ENCODE peak calls at places on chromosomes 16 and 17, in six cellular contexts. F, V, I, D, J and O are unnamed samples.

GRCh38 chr17:28950017-28950751 is 1.1 kb downstream of the PHF12 start:
- DNase-seq in F (peak), V (peak), I (peak), D (peak), J (peak), O (no peak)

GRCh38 chr17:47621293-47622178 is 28.2 kb upstream of the KPNB1 start:
- DNase-seq in F (peak), V (peak), I (no peak), D (peak), J (peak), O (peak)

GRCh38 chr17:7875804-7876203 is 12.8 kb upstream of the CHD3 start:
- DNase-seq in F (no peak), V (no peak), I (no peak), D (no peak), J (no peak), O (no peak)

GRCh38 chr17:63647936-63648335 is 25.7 kb downstream of the MAP3K3 start:
- DNase-seq in F (peak), V (peak), I (no peak), D (no peak), J (no peak), O (no peak)

GRCh38 chr17:50949128-50950001 is 83.2 kb upstream of the TOB1 start:
- DNase-seq in F (no peak), V (no peak), I (no peak), D (no peak), J (no peak), O (no peak)

GRCh38 chr17:8954339-8954738 is 11.2 kb downstream of the PIK3R5 start:
- DNase-seq in F (peak), V (no peak), I (peak), D (peak), J (no peak), O (no peak)

GRCh38 chr16:68367891-68368601 is 57.2 kb downstream of the PRMT7 start:
- DNase-seq in F (no peak), V (no peak), I (no peak), D (no peak), J (no peak), O (no peak)

GRCh38 chr16:86739808-86740207 is 161.5 kb downstream of the FOXL1 start:
- DNase-seq in F (no peak), V (no peak), I (no peak), D (no peak), J (no peak), O (no peak)

GRCh38 chr17:82367724-82368524 is 3.6 kb upstream of the UTS2R start:
- DNase-seq in F (peak), V (no peak), I (no peak), D (no peak), J (no peak), O (no peak)

GRCh38 chr16:81405702-81406113 is 38.9 kb upstream of the CMIP start:
- DNase-seq in F (peak), V (peak), I (peak), D (no peak), J (peak), O (peak)

GRCh38 chr16:67654069-67654911 is 5.8 kb downstream of the ACD start:
- DNase-seq in F (no peak), V (no peak), I (no peak), D (no peak), J (no peak), O (no peak)

GRCh38 chr17:4960279-4960922 is 7.2 kb downstream of the SPAG7 start:
- DNase-seq in F (no peak), V (no peak), I (no peak), D (no peak), J (no peak), O (no peak)

GRCh38 chr17:7072406-7072805 is 7.6 kb downstream of the CLEC10A start:
- DNase-seq in F (no peak), V (no peak), I (no peak), D (no peak), J (no peak), O (no peak)

GRCh38 chr16:1553976-1554825 is 20.7 kb downstream of the TMEM204 start:
- DNase-seq in F (no peak), V (no peak), I (no peak), D (no peak), J (no peak), O (no peak)

GRCh38 chr17:28381141-28381825 is 9.8 kb downstream of the SARM1 start:
- DNase-seq in F (peak), V (no peak), I (peak), D (peak), J (no peak), O (no peak)

GRCh38 chr17:8420041-8420934 is 15.4 kb upstream of the NDEL1 start:
- DNase-seq in F (no peak), V (peak), I (peak), D (no peak), J (peak), O (no peak)

GRCh38 chr17:67221062-67221998 is 23.7 kb downstream of the HELZ start:
- DNase-seq in F (no peak), V (peak), I (no peak), D (peak), J (peak), O (no peak)

GRCh38 chr17:59863607-59864006 is 29.1 kb downstream of the TUBD1 start:
- DNase-seq in F (no peak), V (no peak), I (peak), D (no peak), J (no peak), O (no peak)

GRCh38 chr17:63925615-63926014 is 6.5 kb downstream of the CD79B start:
- DNase-seq in F (no peak), V (no peak), I (no peak), D (no peak), J (no peak), O (no peak)

GRCh38 chr17:75756451-75757085 is 8.4 kb downstream of the GALK1 start:
- DNase-seq in F (peak), V (no peak), I (no peak), D (no peak), J (no peak), O (no peak)

GRCh38 chr17:44362964-44363612 is 565 bp downstream of the FAM171A2 start:
- DNase-seq in F (no peak), V (no peak), I (no peak), D (peak), J (no peak), O (no peak)

DNA sequence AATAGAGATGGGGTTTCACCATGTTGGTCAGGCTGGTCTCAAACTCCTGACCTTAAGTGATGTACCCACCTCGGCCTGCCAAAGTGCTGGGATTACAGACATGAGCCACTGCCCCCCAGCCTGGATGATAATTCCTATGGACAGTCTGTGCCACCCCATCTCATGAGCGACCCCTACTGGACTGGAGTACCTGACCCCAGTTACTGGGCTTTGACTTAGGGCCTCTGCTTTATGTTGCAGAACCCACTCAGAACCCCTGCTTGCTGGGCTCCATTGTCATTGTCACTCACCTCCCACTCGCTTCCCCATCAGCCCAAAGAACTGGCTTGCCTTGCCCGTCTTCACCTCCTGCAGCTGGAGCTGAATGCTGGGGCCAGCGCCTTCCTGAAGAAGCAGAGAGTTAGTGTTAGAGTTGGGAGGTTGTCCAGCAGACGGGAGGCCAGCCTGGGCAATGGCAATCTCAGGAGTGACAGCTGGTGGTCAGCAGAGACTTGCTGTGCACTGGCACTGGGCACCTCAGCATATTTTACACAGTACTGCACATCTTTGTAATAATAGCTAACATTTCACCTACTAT is 4.0 kb downstream of the TAC4 start:
- DNase-seq in F (peak), V (no peak), I (no peak), D (peak), J (peak), O (no peak)
- TF ChIP-seq CTCF in F (peak), V (peak), I (peak), D (peak), J (peak), O (peak)

DNA sequence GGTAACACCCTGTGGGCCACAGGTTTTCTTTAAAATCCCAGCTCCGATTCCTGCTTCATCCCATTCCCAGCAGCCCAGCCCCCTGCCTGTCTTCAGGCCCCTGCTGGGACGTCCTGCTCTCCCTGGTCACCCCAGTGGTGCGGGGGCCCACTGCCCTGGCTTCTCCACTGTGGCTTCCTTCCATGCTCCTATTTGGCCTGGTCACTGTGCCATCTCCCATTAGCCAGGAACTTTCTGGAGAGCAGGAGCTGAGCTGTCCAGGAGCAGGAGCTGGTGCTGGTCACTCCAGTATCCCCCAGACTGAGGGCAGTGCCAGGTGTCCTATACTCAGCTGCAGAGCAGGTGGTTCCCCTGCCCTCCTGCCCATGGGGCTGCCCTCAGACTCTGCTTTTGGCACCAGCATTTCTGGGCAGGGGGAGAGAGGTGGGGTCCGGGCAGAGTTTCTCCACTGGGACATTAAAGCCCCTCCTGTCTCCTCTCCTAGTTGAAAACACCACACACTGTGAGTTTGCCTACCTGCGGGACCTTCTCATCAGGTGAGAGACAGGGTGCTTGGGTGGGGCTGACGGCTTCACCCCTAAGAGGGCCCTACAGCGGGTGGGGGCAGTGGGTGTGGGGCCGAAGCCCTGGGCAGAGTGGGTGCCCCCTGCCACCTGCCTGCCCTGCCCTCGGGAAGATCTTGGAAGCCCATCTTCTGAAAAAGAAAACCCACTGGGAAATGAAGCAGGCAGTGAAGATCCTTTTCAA is 356.2 kb downstream of the SEC14L1 start:
- DNase-seq in F (no peak), V (no peak), I (no peak), D (no peak), J (no peak), O (no peak)
- TF ChIP-seq CTCF in F (no peak), V (no peak), I (no peak), D (no peak), J (no peak), O (no peak)

DNA sequence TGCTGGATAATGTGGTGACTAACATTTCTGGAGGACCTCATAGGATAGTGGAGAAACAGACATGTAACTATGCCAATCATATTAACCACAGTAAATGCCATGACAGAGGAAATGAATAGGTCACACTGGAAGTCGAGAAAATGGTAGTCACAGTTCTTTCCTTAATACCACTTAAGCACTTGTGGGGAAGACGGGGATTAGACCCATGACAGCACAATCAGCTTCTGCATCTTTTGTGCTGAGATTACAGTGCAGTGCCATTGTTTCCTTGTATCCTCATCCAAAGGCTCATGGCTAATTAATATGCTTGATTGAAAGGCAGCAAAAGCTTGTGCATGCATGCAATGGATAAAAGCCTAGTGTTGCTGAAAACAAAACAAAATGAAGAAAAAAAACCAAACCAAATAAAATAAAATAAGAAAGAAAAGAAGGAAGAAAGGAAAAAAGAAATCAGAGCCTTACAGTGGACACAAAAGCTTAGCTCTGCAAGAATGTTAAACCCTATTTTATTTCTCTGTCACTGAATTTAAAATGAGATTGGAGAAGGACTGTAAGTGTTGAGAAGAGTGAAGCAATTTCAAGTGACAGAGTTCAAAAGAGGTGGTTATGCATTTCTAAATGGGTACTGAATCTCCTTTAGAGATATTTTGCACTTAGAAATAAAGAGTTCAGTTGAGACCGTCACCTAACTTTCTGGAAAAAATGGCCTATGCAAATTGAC is 1011.9 kb downstream of the CDH8 start:
- DNase-seq in F (no peak), V (no peak), I (no peak), D (peak), J (no peak), O (no peak)
- TF ChIP-seq CTCF in F (no peak), V (no peak), I (no peak), D (no peak), J (no peak), O (no peak)

DNA sequence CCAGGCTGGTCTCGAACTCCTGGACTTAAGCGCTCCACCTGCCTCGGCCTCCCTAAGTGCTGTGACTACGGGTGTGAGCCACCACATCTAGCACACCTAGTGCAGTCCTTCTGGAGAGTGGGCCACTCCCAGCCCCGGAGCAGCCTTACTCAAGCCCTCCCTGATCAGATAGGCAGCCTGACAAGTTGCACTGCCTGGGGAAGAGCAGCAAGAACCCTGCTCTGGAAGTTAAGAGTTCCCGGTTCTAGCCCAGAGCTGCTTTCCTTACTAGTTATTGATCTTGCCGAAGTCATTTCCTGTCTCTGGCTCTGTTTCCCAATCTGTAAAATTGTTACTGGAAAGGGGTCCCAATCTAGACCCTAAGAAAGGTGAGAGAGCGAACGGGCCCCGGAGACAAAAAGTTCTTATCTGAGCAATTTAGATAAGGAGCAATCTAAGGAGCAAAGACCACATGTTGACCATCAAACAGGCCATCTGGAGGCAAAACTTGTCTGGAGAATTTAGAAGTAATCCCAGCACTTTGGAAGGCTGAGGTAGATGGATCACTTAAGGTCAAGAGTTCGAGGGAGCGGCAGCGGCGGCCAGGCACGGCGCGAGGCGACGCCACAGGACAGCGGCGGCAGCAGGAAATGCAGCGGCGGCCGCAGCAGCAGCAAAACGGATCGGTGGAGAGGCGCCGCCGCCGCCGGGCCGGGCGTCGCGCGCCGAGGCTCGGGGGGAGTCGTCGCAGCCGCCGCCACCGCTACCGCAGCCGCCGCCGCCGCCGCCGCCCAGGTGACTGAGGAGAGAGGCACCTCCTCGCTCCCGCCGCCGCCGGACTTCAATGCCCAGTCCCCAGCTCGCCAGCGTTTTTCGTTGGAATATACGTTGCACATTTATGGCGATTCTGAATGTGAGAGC is 4.3 kb upstream of the NAGLU start:
- DNase-seq in F (peak), V (peak), I (peak), D (peak), J (peak), O (no peak)
- TF ChIP-seq CTCF in F (peak), V (peak), I (peak), D (peak), J (peak), O (peak)

GRCh38 chr17:18301081-18301480 is 13.7 kb downstream of the TOP3A start:
- DNase-seq in F (no peak), V (no peak), I (peak), D (no peak), J (no peak), O (no peak)
- TF ChIP-seq CTCF in F (no peak), V (no peak), I (no peak), D (no peak), J (no peak), O (no peak)

DNA sequence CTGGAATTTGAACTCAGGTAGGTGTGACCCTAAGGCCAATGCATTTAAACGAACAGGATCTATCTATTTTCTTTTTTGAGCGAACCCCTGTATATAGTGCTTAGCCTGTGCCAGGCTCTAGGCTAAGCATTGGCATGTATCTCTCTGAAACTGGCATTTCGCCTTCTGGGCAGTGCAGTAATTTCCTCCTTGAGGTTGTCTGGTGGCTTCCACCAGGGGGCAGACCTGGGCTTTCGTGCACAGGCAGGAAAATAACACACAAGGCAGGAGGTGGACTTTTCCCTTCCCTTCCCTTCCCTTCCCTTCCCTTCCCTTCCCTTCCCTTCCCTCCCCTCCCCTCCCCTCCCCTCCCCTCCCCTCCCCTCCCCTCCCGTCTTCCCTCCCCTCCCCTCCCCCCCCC is 34.4 kb upstream of the PRKCB start:
- DNase-seq in F (peak), V (peak), I (peak), D (peak), J (peak), O (peak)
- TF ChIP-seq CTCF in F (peak), V (peak), I (peak), D (peak), J (peak), O (peak)

DNA sequence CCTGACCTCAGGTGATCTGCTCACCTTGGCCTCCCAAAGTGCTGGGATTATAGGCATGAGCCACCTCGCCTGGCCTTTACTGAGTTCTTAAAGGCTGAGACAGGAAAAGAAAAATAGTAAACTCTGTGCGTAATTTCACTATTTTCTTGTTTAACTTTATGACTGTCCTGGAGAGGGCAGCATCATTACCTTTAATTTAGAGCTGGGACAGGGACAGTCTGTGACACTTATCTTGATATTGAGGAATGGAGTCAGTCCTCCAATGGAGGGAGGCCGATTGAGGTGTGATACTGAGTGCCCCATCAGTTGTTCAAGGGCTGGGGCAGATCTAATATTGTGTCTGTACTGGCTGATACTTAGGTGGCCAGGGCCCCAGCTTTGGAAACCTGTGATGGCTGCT is 21.5 kb upstream of the SPN start:
- DNase-seq in F (no peak), V (no peak), I (no peak), D (no peak), J (no peak), O (no peak)
- TF ChIP-seq CTCF in F (peak), V (no peak), I (no peak), D (peak), J (no peak), O (no peak)

GRCh38 chr17:49580981-49581644 is 5.4 kb downstream of the NXPH3 start:
- DNase-seq in F (no peak), V (no peak), I (no peak), D (no peak), J (no peak), O (no peak)
- TF ChIP-seq CTCF in F (no peak), V (no peak), I (no peak), D (no peak), J (no peak), O (no peak)

GRCh38 chr16:78390828-78391227 is 291.4 kb downstream of the WWOX start:
- DNase-seq in F (no peak), V (no peak), I (no peak), D (no peak), J (no peak), O (no peak)

GRCh38 chr16:78396673-78397072 is 297.2 kb downstream of the WWOX start:
- DNase-seq in F (no peak), V (no peak), I (no peak), D (no peak), J (no peak), O (no peak)

GRCh38 chr16:78392585-78393195 is 293.2 kb downstream of the WWOX start:
- DNase-seq in F (no peak), V (no peak), I (no peak), D (no peak), J (no peak), O (no peak)

GRCh38 chr16:78395035-78395434 is 295.6 kb downstream of the WWOX start:
- DNase-seq in F (no peak), V (no peak), I (no peak), D (no peak), J (no peak), O (no peak)

DNA sequence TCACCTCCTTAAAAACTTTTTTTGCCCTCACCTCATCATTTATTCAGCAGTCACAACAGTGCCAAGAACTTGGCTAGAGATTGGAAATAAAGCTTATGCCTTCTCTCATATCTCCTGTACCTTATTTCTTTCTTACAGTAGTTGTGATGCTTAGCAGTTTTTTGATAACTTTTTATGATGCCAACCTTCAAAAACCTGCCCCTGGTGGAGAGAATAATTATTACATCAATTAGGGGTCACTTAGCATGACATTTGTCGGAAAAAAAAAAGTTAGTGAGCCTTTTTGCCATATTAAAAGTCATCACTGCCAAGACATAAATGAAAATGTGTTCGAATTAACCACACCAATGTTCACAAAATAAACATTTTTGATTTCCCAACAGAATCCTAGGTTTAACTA is 296.6 kb downstream of the WWOX start:
- DNase-seq in F (no peak), V (no peak), I (no peak), D (peak), J (peak), O (no peak)
- TF ChIP-seq CTCF in F (peak), V (no peak), I (no peak), D (peak), J (no peak), O (peak)